ENCODE peak calls at places on chromosomes 3 and 15, in nine cellular contexts. O, J, D, V, H, W, I, C and M are unnamed samples. For H3K27me3, the result is how much of the 10 kb centered on the place peaks cover.

GRCh38 chr3:54574906-54575305 is 353.0 kb downstream of the LRTM1 start:
- DNase-seq in I (no peak), V (no peak), D (no peak), W (no peak), H (no peak), J (no peak), O (no peak), C (no peak), M (no peak)

GRCh38 chr15:96274698-96275097 is 55.8 kb upstream of the NR2F2 start:
- DNase-seq in J (no peak), V (no peak), H (no peak), D (no peak), C (no peak), W (no peak), O (no peak), I (no peak), M (no peak)

GRCh38 chr3:134328147-134328591 is 46.1 kb downstream of the AMOTL2 start:
- DNase-seq in C (no peak), W (no peak), V (no peak), O (no peak), I (no peak), J (no peak), D (peak), H (no peak), M (no peak)

GRCh38 chr3:100104817-100105413 is 9.4 kb downstream of the FILIP1L start:
- DNase-seq in V (no peak), I (no peak), J (no peak), O (no peak), H (no peak), W (no peak), C (no peak), D (no peak), M (no peak)

GRCh38 chr15:82823049-82823448 is 13.6 kb downstream of the WHAMM start:
- DNase-seq in I (no peak), H (no peak), O (no peak), C (no peak), V (no peak), W (no peak), J (no peak), D (no peak), M (no peak)

GRCh38 chr3:171115667-171116066 is 89.1 kb upstream of the SLC2A2 start:
- DNase-seq in W (no peak), D (no peak), V (no peak), O (no peak), H (no peak), I (no peak), C (no peak), J (no peak), M (no peak)

GRCh38 chr3:100880845-100881244 is 112.4 kb downstream of the ABI3BP start:
- DNase-seq in I (no peak), O (no peak), H (no peak), J (no peak), C (no peak), V (no peak), W (no peak), D (no peak), M (no peak)

GRCh38 chr3:196712514-196713413 is 587 bp downstream of the PIGX start:
- DNase-seq in O (no peak), J (no peak), I (no peak), D (peak), V (no peak), H (peak), C (peak), W (peak), M (no peak)

GRCh38 chr3:76582632-76583378 is 457.1 kb upstream of the ROBO2 start:
- DNase-seq in W (no peak), D (no peak), J (no peak), H (no peak), I (no peak), C (no peak), V (no peak), O (no peak), M (no peak)
- H3K27ac ChIP-seq in W (no peak), D (no peak), J (no peak), H (no peak), I (no peak), C (no peak), V (no peak), O (no peak), M (no peak)

DNA sequence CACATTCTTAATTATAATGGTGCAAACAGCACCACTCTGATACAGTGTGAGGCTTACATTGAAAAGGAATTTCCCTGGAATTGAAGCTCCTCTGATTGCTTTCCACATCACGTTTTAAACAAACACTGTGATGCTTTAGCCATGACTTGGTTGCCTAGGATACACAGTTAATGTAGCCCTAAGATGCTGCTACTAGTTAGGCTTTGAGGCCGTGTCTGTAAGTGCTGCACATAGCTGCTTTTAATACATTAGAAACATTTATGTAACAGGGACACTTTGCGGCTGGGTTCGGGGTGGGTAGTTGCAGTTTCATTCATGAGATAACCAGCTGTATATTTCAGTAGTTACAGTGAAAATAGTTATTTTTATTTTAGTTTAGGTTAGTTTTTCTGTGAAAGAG is 334.7 kb downstream of the NLGN1 start:
- DNase-seq in V (no peak), I (no peak), W (no peak), D (no peak), H (peak), C (no peak), J (no peak), O (no peak), M (no peak)
- H3K27me3 ChIP-seq in V (under half), I (under half), W (under half), D (under half), H (under half), C (under half), J (under half), O (under half), M (under half)

GRCh38 chr15:38534691-38535090 is 29.9 kb downstream of the RASGRP1 start:
- DNase-seq in V (no peak), W (no peak), H (no peak), C (no peak), D (no peak), I (peak), J (no peak), O (no peak), M (no peak)

GRCh38 chr15:38532728-38533127 is 31.9 kb downstream of the RASGRP1 start:
- DNase-seq in O (no peak), H (no peak), W (no peak), D (no peak), C (no peak), J (no peak), I (no peak), V (no peak), M (no peak)

GRCh38 chr15:38535451-38536200 is 29.0 kb downstream of the RASGRP1 start:
- DNase-seq in W (peak), I (peak), H (no peak), C (no peak), J (no peak), O (no peak), D (no peak), V (no peak), M (no peak)

GRCh38 chr15:38533416-38533915 is 31.1 kb downstream of the RASGRP1 start:
- DNase-seq in J (no peak), W (no peak), D (no peak), H (no peak), V (no peak), I (peak), C (no peak), O (no peak), M (no peak)

DNA sequence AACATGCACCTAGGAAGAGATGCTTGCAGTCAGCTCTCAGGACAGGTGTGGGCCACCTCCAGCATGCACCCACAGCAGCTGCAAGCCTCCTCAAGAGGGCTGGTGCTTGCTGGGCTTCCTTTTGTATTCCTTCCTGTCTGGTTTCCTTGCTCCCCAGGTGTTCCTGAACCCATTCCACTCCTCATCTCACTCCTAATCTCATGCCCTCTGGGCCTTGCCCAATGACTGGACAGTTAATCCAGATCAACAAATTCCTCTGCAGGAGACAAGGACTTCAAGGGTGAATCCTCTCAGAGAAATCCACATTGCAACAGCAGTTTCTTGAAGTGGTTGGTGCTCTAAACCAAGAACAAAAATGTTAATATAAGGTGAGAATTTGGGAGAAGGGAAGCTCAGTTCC is 30.7 kb downstream of the RASGRP1 start:
- DNase-seq in W (no peak), H (no peak), I (peak), C (no peak), O (no peak), J (no peak), V (no peak), D (no peak), M (no peak)
- H3K27ac ChIP-seq in W (no peak), H (no peak), I (no peak), C (no peak), O (peak), J (no peak), V (no peak), D (no peak), M (no peak)

GRCh38 chr3:156817931-156818765 is 8.0 kb upstream of the LEKR1 start:
- DNase-seq in O (no peak), V (no peak), D (no peak), J (no peak), H (no peak), W (no peak), C (no peak), I (no peak), M (no peak)

GRCh38 chr3:156820687-156821070 is 5.5 kb upstream of the LEKR1 start:
- DNase-seq in D (no peak), V (no peak), C (no peak), W (no peak), H (no peak), J (no peak), I (no peak), O (no peak), M (no peak)

GRCh38 chr3:156819842-156820686 is 6.1 kb upstream of the LEKR1 start:
- DNase-seq in I (no peak), C (no peak), D (no peak), V (no peak), W (no peak), H (no peak), O (no peak), J (no peak), M (no peak)

GRCh38 chr3:156816794-156817741 is 9.1 kb upstream of the LEKR1 start:
- DNase-seq in H (peak), W (peak), O (peak), C (peak), J (no peak), V (peak), D (peak), I (no peak), M (peak)

GRCh38 chr3:156818890-156819289 is 7.3 kb upstream of the LEKR1 start:
- DNase-seq in I (no peak), V (no peak), J (no peak), H (no peak), W (no peak), D (no peak), C (no peak), O (no peak), M (no peak)
- H3K27me3 ChIP-seq in I (under half), V (under half), J (under half), H (half or more), W (under half), D (under half), C (under half), O (under half), M (under half)

GRCh38 chr15:78763111-78763795 is 48.0 kb downstream of the ADAMTS7 start:
- DNase-seq in C (no peak), I (no peak), W (peak), O (no peak), D (peak), J (no peak), V (no peak), H (no peak), M (no peak)
- H3K27ac ChIP-seq in C (no peak), I (no peak), W (no peak), O (no peak), D (no peak), J (no peak), V (no peak), H (no peak), M (no peak)

GRCh38 chr3:10917176-10917575 is 75.4 kb upstream of the SLC6A1 start:
- DNase-seq in O (no peak), H (no peak), C (no peak), V (no peak), I (no peak), J (no peak), D (no peak), W (no peak), M (no peak)
- H3K27me3 ChIP-seq in O (under half), H (under half), C (under half), V (under half), I (under half), J (under half), D (under half), W (under half), M (under half)